ENCODE peak calls at places on chromosome 16, in ten cellular contexts. L is adrenal gland, W is heart right ventricle, I is psoas muscle, G is heart left ventricle, O is IMR-90, R is upper lobe of right lung, H is stomach, K is fibroblast of lung, V is left ventricle myocardium inferior. F is an unnamed sample.

GRCh38 chr16:49441366-49441780 is 67.8 kb downstream of the C16orf78 start:
- DNase-seq in W (peak; percentile 77), R (no peak), K (no peak), H (peak; percentile 47), L (peak; percentile 33), V (peak; percentile 33), O (no peak), I (no peak), G (peak; percentile 75), F (no peak)

GRCh38 chr16:24534634-24535033 is 4.7 kb upstream of the RBBP6 start:
- DNase-seq in R (no peak), V (no peak), W (no peak), L (no peak), O (no peak), I (no peak), G (no peak), K (peak; percentile 13), H (no peak), F (no peak)

GRCh38 chr16:28839899-28840298 is 6.2 kb downstream of the TUFM start:
- DNase-seq in H (no peak), I (no peak), L (no peak), O (no peak), R (no peak), G (no peak), K (no peak), W (no peak), V (no peak), F (no peak)

GRCh38 chr16:70470927-70471341 is 16.5 kb downstream of the FCSK start:
- DNase-seq in O (peak; percentile 10), L (peak; percentile 53), V (peak; percentile 29), R (peak; percentile 69), K (peak; percentile 23), W (no peak), I (no peak), G (no peak), H (peak; percentile 61), F (no peak)

GRCh38 chr16:4496305-4496704 is 20.1 kb downstream of the HMOX2 start:
- DNase-seq in O (peak; percentile 85), K (peak; percentile 70), V (no peak), W (no peak), G (no peak), I (no peak), R (no peak), H (no peak), L (no peak), F (peak; percentile 79)

GRCh38 chr16:56835330-56835729 is 29.7 kb upstream of the SLC12A3 start:
- DNase-seq in I (no peak), L (no peak), O (no peak), K (no peak), V (no peak), W (no peak), H (no peak), R (no peak), G (no peak), F (no peak)

GRCh38 chr16:86428729-86429472 is 81.4 kb upstream of the FOXF1 start:
- DNase-seq in O (no peak), K (no peak), R (no peak), H (no peak), W (no peak), G (no peak), I (no peak), V (peak; percentile 26), L (no peak), F (no peak)

GRCh38 chr16:4351880-4352279 is 759 bp upstream of the PAM16 start:
- DNase-seq in W (no peak), H (no peak), V (no peak), R (no peak), K (peak; percentile 63), L (no peak), G (no peak), I (no peak), O (peak; percentile 57), F (peak; percentile 44)

GRCh38 chr16:11213373-11213772 is 42.6 kb downstream of the SOCS1 start:
- DNase-seq in L (no peak), V (no peak), R (no peak), G (no peak), H (no peak), K (no peak), I (peak; percentile 49), O (no peak), W (no peak), F (no peak)

GRCh38 chr16:67537636-67538591 is 9.3 kb downstream of the RIPOR1 start:
- DNase-seq in G (peak; percentile 86), V (peak; percentile 79), L (peak; percentile 71), O (no peak), I (peak; percentile 79), K (no peak), R (peak; percentile 84), W (peak; percentile 85), H (peak; percentile 58), F (no peak)

GRCh38 chr16:71408536-71408935 is 33.3 kb downstream of the TLE7 start:
- DNase-seq in G (no peak), H (no peak), R (peak; percentile 2), K (no peak), V (no peak), O (no peak), I (no peak), L (no peak), W (no peak), F (no peak)

GRCh38 chr16:46482895-46483294 is 138.3 kb downstream of the SHCBP1 start:
- DNase-seq in O (no peak), W (no peak), R (no peak), L (no peak), V (no peak), H (no peak), K (no peak), G (no peak), I (no peak), F (no peak)

GRCh38 chr16:31879937-31880321 is 6.3 kb downstream of the ZNF267 start:
- DNase-seq in W (no peak), K (no peak), R (no peak), G (no peak), V (no peak), I (no peak), L (no peak), H (no peak), O (no peak), F (no peak)

GRCh38 chr16:85003076-85003475 is 8.3 kb downstream of the ZDHHC7 start:
- DNase-seq in W (no peak), L (no peak), I (peak; percentile 35), K (no peak), V (no peak), O (no peak), H (no peak), R (no peak), G (no peak), F (no peak)

GRCh38 chr16:84999857-85000480 is 11.4 kb downstream of the ZDHHC7 start:
- DNase-seq in I (no peak), G (no peak), O (no peak), V (no peak), L (no peak), R (no peak), W (no peak), K (no peak), H (peak; percentile 50), F (peak; percentile 84)

GRCh38 chr16:85002643-85003042 is 8.7 kb downstream of the ZDHHC7 start:
- DNase-seq in K (no peak), I (peak; percentile 61), R (peak; percentile 78), H (no peak), W (peak; percentile 42), O (no peak), L (no peak), V (peak; percentile 52), G (peak; percentile 49), F (no peak)

GRCh38 chr16:85003723-85004586 is 7.4 kb downstream of the ZDHHC7 start:
- DNase-seq in V (no peak), L (no peak), O (no peak), I (peak; percentile 31), H (no peak), W (no peak), G (no peak), R (no peak), K (no peak), F (no peak)

GRCh38 chr16:85002099-85002541 is 9.2 kb downstream of the ZDHHC7 start:
- DNase-seq in R (no peak), H (no peak), V (no peak), G (no peak), W (no peak), O (no peak), I (no peak), K (peak; percentile 65), L (no peak), F (no peak)
- H3K4me1 ChIP-seq in R (peaks cover 68% of the 10 kb centered on the region), H (peaks cover 100% of the 10 kb centered on the region), V (peaks cover 87% of the 10 kb centered on the region), G (peaks cover 31% of the 10 kb centered on the region), W (peaks cover 37% of the 10 kb centered on the region), O (peaks cover 51% of the 10 kb centered on the region), I (peaks cover 60% of the 10 kb centered on the region), K (peaks cover 48% of the 10 kb centered on the region), L (peaks cover 64% of the 10 kb centered on the region), F (peaks cover 55% of the 10 kb centered on the region)

GRCh38 chr16:54942353-54942943 is 11.8 kb downstream of the IRX5 start:
- DNase-seq in V (no peak), L (no peak), O (no peak), W (no peak), H (no peak), K (no peak), R (no peak), I (no peak), G (no peak), F (no peak)
- TF ChIP-seq CTCF in V (no peak), L (no peak), O (no peak), W (no peak), H (no peak), K (no peak), R (no peak), I (no peak), G (no peak), F (no peak)

GRCh38 chr16:3059723-3060242 is 5.7 kb upstream of the IL32 start:
- DNase-seq in V (no peak), W (no peak), I (no peak), R (no peak), G (no peak), O (no peak), H (no peak), K (no peak), L (no peak), F (no peak)

GRCh38 chr16:3062553-3062952 is 2.9 kb upstream of the IL32 start:
- DNase-seq in H (no peak), L (no peak), K (no peak), O (no peak), V (no peak), G (no peak), W (no peak), I (no peak), R (no peak), F (no peak)

GRCh38 chr16:3058173-3059030 is 7.0 kb upstream of the IL32 start:
- DNase-seq in R (peak; percentile 81), K (no peak), O (no peak), V (peak; percentile 44), G (peak; percentile 62), I (no peak), L (peak; percentile 56), H (peak; percentile 63), W (peak; percentile 49), F (no peak)

GRCh38 chr16:3059041-3059722 is 6.3 kb upstream of the IL32 start:
- DNase-seq in V (peak; percentile 90), H (peak; percentile 91), L (peak; percentile 89), W (peak; percentile 92), O (peak; percentile 81), K (peak; percentile 79), R (peak; percentile 95), I (peak; percentile 93), G (peak; percentile 91), F (no peak)

GRCh38 chr16:3060339-3061127 is 4.9 kb upstream of the IL32 start:
- DNase-seq in I (no peak), K (no peak), R (no peak), G (no peak), V (no peak), W (no peak), O (no peak), H (no peak), L (no peak), F (no peak)
- H3K27ac ChIP-seq in I (peak overlapping the region; percentile 76), K (no peak overlapping the region), R (no peak overlapping the region), G (no peak overlapping the region), V (peak overlapping the region; percentile 90), W (no peak overlapping the region), O (no peak overlapping the region), H (peak overlapping the region; percentile 88), L (peak overlapping the region; percentile 88), F (no peak overlapping the region)

GRCh38 chr16:53768167-53768566 is 64.2 kb downstream of the FTO start:
- DNase-seq in G (no peak), H (no peak), K (no peak), R (no peak), V (no peak), I (no peak), L (no peak), O (peak; percentile 41), W (no peak), F (no peak)
- H3K4me1 ChIP-seq in G (peaks cover 8% of the 10 kb centered on the region), H (peaks cover 55% of the 10 kb centered on the region), K (peaks cover 10% of the 10 kb centered on the region), R (peaks cover 43% of the 10 kb centered on the region), V (peaks cover 64% of the 10 kb centered on the region), I (peaks cover 12% of the 10 kb centered on the region), L (peaks cover 52% of the 10 kb centered on the region), O (peaks cover 8% of the 10 kb centered on the region), W (peaks cover 20% of the 10 kb centered on the region), F (peaks cover 22% of the 10 kb centered on the region)